ENCODE peak calls at places on chromosomes 1 and 21, in seven cellular contexts. One of them, this sample, is unnamed. For H3K4me1, the result is how much of the 10 kb centered on the place peaks cover.

GRCh38 chr1:32115496-32115895 is 7.6 kb downstream of the KPNA6 start:
- DNase-seq in lung: no peak
- DNase-seq in RWPE2: no peak
- DNase-seq in testis: no peak
- DNase-seq in fibroblast of lung: no peak
- DNase-seq in IMR-90: peak
- DNase-seq in heart left ventricle: no peak
- DNase-seq in this sample: no peak

GRCh38 chr21:35222541-35222941 is 173.4 kb upstream of the RUNX1 start:
- DNase-seq in lung: no peak
- DNase-seq in RWPE2: no peak
- DNase-seq in testis: no peak
- DNase-seq in fibroblast of lung: no peak
- DNase-seq in IMR-90: no peak
- DNase-seq in heart left ventricle: no peak
- DNase-seq in this sample: no peak

GRCh38 chr1:25517476-25518394 is 25.7 kb upstream of the LDLRAP1 start:
- DNase-seq in lung: no peak
- DNase-seq in RWPE2: no peak
- DNase-seq in testis: peak
- DNase-seq in fibroblast of lung: no peak
- DNase-seq in IMR-90: no peak
- DNase-seq in heart left ventricle: no peak
- DNase-seq in this sample: no peak

GRCh38 chr1:44649788-44650158 is 24.5 kb downstream of the TMEM53 start:
- DNase-seq in lung: no peak
- DNase-seq in RWPE2: no peak
- DNase-seq in testis: no peak
- DNase-seq in fibroblast of lung: no peak
- DNase-seq in IMR-90: no peak
- DNase-seq in heart left ventricle: no peak
- DNase-seq in this sample: no peak

GRCh38 chr1:9663257-9663656 is 11.7 kb downstream of the PIK3CD start:
- DNase-seq in lung: no peak
- DNase-seq in RWPE2: no peak
- DNase-seq in testis: no peak
- DNase-seq in fibroblast of lung: no peak
- DNase-seq in IMR-90: no peak
- DNase-seq in heart left ventricle: no peak
- DNase-seq in this sample: no peak

GRCh38 chr1:37661401-37661800 is 26.7 kb upstream of the RSPO1 start:
- DNase-seq in lung: no peak
- DNase-seq in RWPE2: no peak
- DNase-seq in testis: no peak
- DNase-seq in fibroblast of lung: no peak
- DNase-seq in IMR-90: peak
- DNase-seq in heart left ventricle: no peak
- DNase-seq in this sample: no peak

GRCh38 chr1:246971322-246971721 is 36.5 kb downstream of the ZNF695 start:
- DNase-seq in lung: no peak
- DNase-seq in RWPE2: no peak
- DNase-seq in testis: peak
- DNase-seq in fibroblast of lung: no peak
- DNase-seq in IMR-90: peak
- DNase-seq in heart left ventricle: peak
- DNase-seq in this sample: peak

GRCh38 chr21:43866233-43866632 is 1.2 kb downstream of the AGPAT3 start:
- DNase-seq in lung: no peak
- DNase-seq in RWPE2: no peak
- DNase-seq in testis: peak
- DNase-seq in fibroblast of lung: peak
- DNase-seq in IMR-90: peak
- DNase-seq in heart left ventricle: peak
- DNase-seq in this sample: peak

GRCh38 chr1:97630968-97631367 is 289.9 kb downstream of the DPYD start:
- DNase-seq in lung: no peak
- DNase-seq in RWPE2: no peak
- DNase-seq in testis: peak
- DNase-seq in fibroblast of lung: peak
- DNase-seq in IMR-90: no peak
- DNase-seq in heart left ventricle: peak
- DNase-seq in this sample: peak

GRCh38 chr1:93740601-93741031 is 59.0 kb upstream of the BCAR3 start:
- DNase-seq in lung: no peak
- DNase-seq in RWPE2: no peak
- DNase-seq in testis: no peak
- DNase-seq in fibroblast of lung: no peak
- DNase-seq in IMR-90: peak
- DNase-seq in heart left ventricle: peak
- DNase-seq in this sample: no peak

GRCh38 chr1:239222999-239223398 is 163.4 kb upstream of the CHRM3 start:
- DNase-seq in lung: no peak
- DNase-seq in RWPE2: no peak
- DNase-seq in testis: no peak
- DNase-seq in fibroblast of lung: no peak
- DNase-seq in IMR-90: no peak
- DNase-seq in heart left ventricle: no peak
- DNase-seq in this sample: no peak

GRCh38 chr1:55050283-55050682 is 10.9 kb downstream of the PCSK9 start:
- DNase-seq in lung: no peak
- DNase-seq in RWPE2: no peak
- DNase-seq in testis: peak
- DNase-seq in fibroblast of lung: peak
- DNase-seq in IMR-90: peak
- DNase-seq in heart left ventricle: no peak
- DNase-seq in this sample: no peak

GRCh38 chr1:200107004-200107470 is 79.5 kb downstream of the NR5A2 start:
- DNase-seq in lung: no peak
- DNase-seq in RWPE2: no peak
- DNase-seq in testis: no peak
- DNase-seq in fibroblast of lung: no peak
- DNase-seq in IMR-90: no peak
- DNase-seq in heart left ventricle: no peak
- DNase-seq in this sample: no peak

GRCh38 chr1:238832106-238832505 is 554.3 kb upstream of the CHRM3 start:
- DNase-seq in lung: no peak
- DNase-seq in RWPE2: no peak
- DNase-seq in testis: no peak
- DNase-seq in fibroblast of lung: no peak
- DNase-seq in IMR-90: no peak
- DNase-seq in heart left ventricle: no peak
- DNase-seq in this sample: no peak

GRCh38 chr1:183180634-183181056 is 5.4 kb upstream of the LAMC2 start:
- DNase-seq in lung: peak
- DNase-seq in RWPE2: peak
- DNase-seq in testis: peak
- DNase-seq in fibroblast of lung: peak
- DNase-seq in IMR-90: peak
- DNase-seq in heart left ventricle: peak
- DNase-seq in this sample: peak

GRCh38 chr1:115782571-115783281 is 14.2 kb upstream of the CASQ2 start:
- DNase-seq in lung: no peak
- DNase-seq in RWPE2: peak
- DNase-seq in testis: no peak
- DNase-seq in fibroblast of lung: peak
- DNase-seq in IMR-90: peak
- DNase-seq in heart left ventricle: no peak
- DNase-seq in this sample: no peak

GRCh38 chr1:31815752-31816484 is at the start of gene SPOCD1:
- DNase-seq in lung: peak
- DNase-seq in RWPE2: no peak
- DNase-seq in testis: peak
- DNase-seq in fibroblast of lung: peak
- DNase-seq in IMR-90: peak
- DNase-seq in heart left ventricle: peak
- DNase-seq in this sample: peak

GRCh38 chr1:191368891-191369654 is 789.2 kb upstream of the RGS18 start:
- DNase-seq in lung: no peak
- DNase-seq in RWPE2: no peak
- DNase-seq in testis: no peak
- DNase-seq in fibroblast of lung: no peak
- DNase-seq in IMR-90: no peak
- DNase-seq in heart left ventricle: no peak
- DNase-seq in this sample: no peak

GRCh38 chr1:44170281-44170823 is 28.9 kb upstream of the KLF18 start:
- DNase-seq in lung: no peak
- DNase-seq in RWPE2: no peak
- DNase-seq in testis: no peak
- DNase-seq in fibroblast of lung: peak
- DNase-seq in IMR-90: peak
- DNase-seq in heart left ventricle: no peak
- DNase-seq in this sample: no peak

GRCh38 chr1:81406292-81406691 is 394.4 kb upstream of the ADGRL2 start:
- DNase-seq in lung: no peak
- DNase-seq in RWPE2: no peak
- DNase-seq in testis: no peak
- DNase-seq in fibroblast of lung: no peak
- DNase-seq in IMR-90: no peak
- DNase-seq in heart left ventricle: no peak
- DNase-seq in this sample: no peak

GRCh38 chr1:6465461-6466005 is 440 bp downstream of the TNFRSF25 start:
- DNase-seq in lung: no peak
- DNase-seq in RWPE2: no peak
- DNase-seq in testis: no peak
- DNase-seq in fibroblast of lung: no peak
- DNase-seq in IMR-90: no peak
- DNase-seq in heart left ventricle: no peak
- DNase-seq in this sample: no peak

GRCh38 chr1:1419363-1419811 is 1.7 kb downstream of the ANKRD65 start:
- DNase-seq in lung: no peak
- DNase-seq in RWPE2: no peak
- DNase-seq in testis: no peak
- DNase-seq in fibroblast of lung: no peak
- DNase-seq in IMR-90: no peak
- DNase-seq in heart left ventricle: no peak
- DNase-seq in this sample: no peak

GRCh38 chr1:1420654-1421134 is 382 bp downstream of the ANKRD65 start:
- DNase-seq in lung: no peak
- DNase-seq in RWPE2: no peak
- DNase-seq in testis: no peak
- DNase-seq in fibroblast of lung: no peak
- DNase-seq in IMR-90: no peak
- DNase-seq in heart left ventricle: no peak
- DNase-seq in this sample: no peak

GRCh38 chr1:1418464-1419362 is 2.4 kb downstream of the ANKRD65 start:
- DNase-seq in lung: no peak
- DNase-seq in RWPE2: no peak
- DNase-seq in testis: no peak
- DNase-seq in fibroblast of lung: no peak
- DNase-seq in IMR-90: no peak
- DNase-seq in heart left ventricle: no peak
- DNase-seq in this sample: no peak

GRCh38 chr1:1421147-1421906 is at the start of gene ANKRD65:
- DNase-seq in lung: peak
- DNase-seq in RWPE2: peak
- DNase-seq in testis: no peak
- DNase-seq in fibroblast of lung: no peak
- DNase-seq in IMR-90: no peak
- DNase-seq in heart left ventricle: no peak
- DNase-seq in this sample: no peak

DNA sequence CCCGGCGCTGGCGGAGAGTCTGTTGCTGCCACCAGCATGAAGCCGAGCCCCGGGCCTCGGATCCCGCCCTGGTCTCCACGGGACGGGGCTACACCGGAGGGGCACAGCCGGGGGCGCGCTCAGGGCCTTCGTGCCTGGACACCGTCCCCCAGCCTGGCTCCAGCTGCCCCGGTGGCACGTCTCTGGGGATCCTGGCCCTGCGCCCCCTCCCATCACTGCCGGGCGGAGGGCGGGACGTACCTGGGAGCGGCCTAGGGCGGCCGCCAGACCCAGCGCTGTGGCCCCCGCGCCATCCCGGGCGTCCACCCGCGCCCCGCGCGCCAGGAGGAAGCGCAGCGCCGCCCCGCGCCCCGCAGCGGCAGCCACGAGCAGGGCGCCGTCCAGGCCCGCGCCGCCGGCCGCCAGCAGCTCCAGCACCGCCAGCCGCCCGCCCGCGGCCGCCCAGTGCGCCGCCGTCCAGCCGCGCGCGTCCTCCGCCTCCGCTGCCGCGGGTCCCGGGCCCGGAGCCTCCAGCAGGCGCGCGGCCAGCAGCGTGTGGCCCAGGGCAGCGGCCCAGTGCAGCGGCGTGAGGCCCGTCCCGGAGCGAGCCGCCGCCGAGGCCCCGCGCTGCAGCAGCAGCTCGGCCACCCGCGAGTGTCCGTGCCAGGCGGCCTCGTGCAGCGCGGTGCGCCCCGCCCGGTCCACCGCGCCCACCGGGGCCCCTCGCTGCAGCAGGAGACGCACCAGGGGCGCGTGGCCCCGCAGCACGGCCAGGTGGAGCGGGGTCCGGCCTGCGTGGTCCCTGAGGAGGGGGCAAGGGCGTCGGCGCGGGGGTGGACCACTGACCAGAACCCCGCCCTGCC is 1.0 kb downstream of the ANKRD65 start:
- DNase-seq in lung: no peak
- DNase-seq in RWPE2: no peak
- DNase-seq in testis: no peak
- DNase-seq in fibroblast of lung: no peak
- DNase-seq in IMR-90: no peak
- DNase-seq in heart left ventricle: peak
- DNase-seq in this sample: no peak
- TF ChIP-seq CTCF in lung: no peak
- TF ChIP-seq CTCF in RWPE2: no peak
- TF ChIP-seq CTCF in testis: no peak
- TF ChIP-seq CTCF in fibroblast of lung: no peak
- TF ChIP-seq CTCF in IMR-90: no peak
- TF ChIP-seq CTCF in heart left ventricle: no peak
- TF ChIP-seq CTCF in this sample: no peak

GRCh38 chr1:202013601-202014000 is 3.2 kb downstream of the ELF3 start:
- DNase-seq in lung: no peak
- DNase-seq in RWPE2: no peak
- DNase-seq in testis: no peak
- DNase-seq in fibroblast of lung: no peak
- DNase-seq in IMR-90: no peak
- DNase-seq in heart left ventricle: no peak
- DNase-seq in this sample: no peak
- H3K4me1 ChIP-seq in lung: under half
- H3K4me1 ChIP-seq in RWPE2: half or more
- H3K4me1 ChIP-seq in testis: under half
- H3K4me1 ChIP-seq in fibroblast of lung: under half
- H3K4me1 ChIP-seq in IMR-90: under half
- H3K4me1 ChIP-seq in heart left ventricle: under half
- H3K4me1 ChIP-seq in this sample: half or more

DNA sequence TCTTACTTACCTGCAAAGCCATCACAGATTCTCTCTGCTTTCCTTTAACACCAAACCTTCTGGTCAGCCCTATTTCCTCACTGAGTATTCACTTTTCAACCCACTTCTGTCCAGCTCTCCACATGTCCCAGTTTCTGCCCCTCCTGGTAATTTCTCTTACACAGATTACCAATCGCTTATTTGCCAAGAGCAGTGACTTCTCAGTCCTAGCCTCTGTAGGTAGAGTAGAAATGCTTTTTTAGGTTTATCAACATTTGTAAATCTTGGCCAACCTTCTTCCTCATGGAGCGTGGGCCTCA is 33.6 kb upstream of the LRRC8C start:
- DNase-seq in lung: no peak
- DNase-seq in RWPE2: no peak
- DNase-seq in testis: no peak
- DNase-seq in fibroblast of lung: no peak
- DNase-seq in IMR-90: no peak
- DNase-seq in heart left ventricle: no peak
- DNase-seq in this sample: no peak
- TF ChIP-seq CTCF in lung: no peak
- TF ChIP-seq CTCF in RWPE2: peak
- TF ChIP-seq CTCF in testis: no peak
- TF ChIP-seq CTCF in fibroblast of lung: no peak
- TF ChIP-seq CTCF in IMR-90: no peak
- TF ChIP-seq CTCF in heart left ventricle: peak
- TF ChIP-seq CTCF in this sample: no peak

GRCh38 chr1:27567183-27567526 is 36.8 kb downstream of the AHDC1 start:
- DNase-seq in lung: no peak
- DNase-seq in RWPE2: no peak
- DNase-seq in testis: no peak
- DNase-seq in fibroblast of lung: no peak
- DNase-seq in IMR-90: no peak
- DNase-seq in heart left ventricle: no peak
- DNase-seq in this sample: no peak
- H3K4me1 ChIP-seq in lung: under half
- H3K4me1 ChIP-seq in RWPE2: under half
- H3K4me1 ChIP-seq in testis: half or more
- H3K4me1 ChIP-seq in fibroblast of lung: half or more
- H3K4me1 ChIP-seq in IMR-90: half or more
- H3K4me1 ChIP-seq in heart left ventricle: half or more
- H3K4me1 ChIP-seq in this sample: half or more

This sample was measured in thyroid gland.